ENCODE peak calls at places on chromosome 2, in six cellular contexts. H, Q, T, V, N and S are unnamed samples.

GRCh38 chr2:177326005-177326404 is 61.5 kb upstream of the NFE2L2 start:
- DNase-seq in H (no peak), Q (no peak), T (no peak), V (no peak), N (no peak), S (no peak)

GRCh38 chr2:97712693-97713295 is 582 bp upstream of the ZAP70 start:
- DNase-seq in H (no peak), Q (no peak), T (no peak), V (no peak), N (no peak), S (no peak)

GRCh38 chr2:64104944-64105343 is 39.3 kb downstream of the PELI1 start:
- DNase-seq in H (peak), Q (no peak), T (no peak), V (no peak), N (no peak), S (no peak)

GRCh38 chr2:129849559-129850160 is 129.8 kb upstream of the RAB6C start:
- DNase-seq in H (peak), Q (peak), T (peak), V (peak), N (peak), S (peak)

GRCh38 chr2:1082456-1083205 is 132.0 kb downstream of the SNTG2 start:
- DNase-seq in H (no peak), Q (no peak), T (peak), V (no peak), N (no peak), S (no peak)

GRCh38 chr2:121085801-121086200 is 199.2 kb downstream of the TFCP2L1 start:
- DNase-seq in H (peak), Q (no peak), T (no peak), V (no peak), N (no peak), S (no peak)

GRCh38 chr2:111659361-111660281 is 224.4 kb downstream of the ANAPC1 start:
- DNase-seq in H (no peak), Q (peak), T (peak), V (peak), N (peak), S (peak)

GRCh38 chr2:26721267-26722032 is 28.9 kb downstream of the KCNK3 start:
- DNase-seq in H (no peak), Q (peak), T (peak), V (no peak), N (no peak), S (no peak)

GRCh38 chr2:177180269-177181021 is 32.1 kb upstream of the HNRNPA3 start:
- DNase-seq in H (no peak), Q (no peak), T (no peak), V (no peak), N (no peak), S (no peak)

GRCh38 chr2:36889782-36890181 is 76.6 kb downstream of the STRN start:
- DNase-seq in H (no peak), Q (peak), T (no peak), V (peak), N (peak), S (peak)

GRCh38 chr2:45860136-45861106 is 208.9 kb downstream of the PRKCE start:
- DNase-seq in H (peak), Q (no peak), T (peak), V (no peak), N (no peak), S (no peak)

GRCh38 chr2:72089537-72089936 is 58.1 kb downstream of the CYP26B1 start:
- DNase-seq in H (no peak), Q (no peak), T (no peak), V (no peak), N (no peak), S (no peak)

GRCh38 chr2:42917374-42918017 is 125.1 kb upstream of the HAAO start:
- DNase-seq in H (no peak), Q (no peak), T (no peak), V (no peak), N (no peak), S (no peak)

GRCh38 chr2:234731236-234731635 is 220.6 kb upstream of the SH3BP4 start:
- DNase-seq in H (no peak), Q (no peak), T (no peak), V (no peak), N (no peak), S (no peak)

GRCh38 chr2:234733093-234733489 is 218.7 kb upstream of the SH3BP4 start:
- DNase-seq in H (no peak), Q (no peak), T (no peak), V (no peak), N (no peak), S (no peak)

GRCh38 chr2:234732404-234733092 is 219.3 kb upstream of the SH3BP4 start:
- DNase-seq in H (no peak), Q (no peak), T (no peak), V (no peak), N (no peak), S (no peak)

GRCh38 chr2:234733795-234734600 is 217.8 kb upstream of the SH3BP4 start:
- DNase-seq in H (no peak), Q (no peak), T (no peak), V (no peak), N (no peak), S (no peak)

DNA sequence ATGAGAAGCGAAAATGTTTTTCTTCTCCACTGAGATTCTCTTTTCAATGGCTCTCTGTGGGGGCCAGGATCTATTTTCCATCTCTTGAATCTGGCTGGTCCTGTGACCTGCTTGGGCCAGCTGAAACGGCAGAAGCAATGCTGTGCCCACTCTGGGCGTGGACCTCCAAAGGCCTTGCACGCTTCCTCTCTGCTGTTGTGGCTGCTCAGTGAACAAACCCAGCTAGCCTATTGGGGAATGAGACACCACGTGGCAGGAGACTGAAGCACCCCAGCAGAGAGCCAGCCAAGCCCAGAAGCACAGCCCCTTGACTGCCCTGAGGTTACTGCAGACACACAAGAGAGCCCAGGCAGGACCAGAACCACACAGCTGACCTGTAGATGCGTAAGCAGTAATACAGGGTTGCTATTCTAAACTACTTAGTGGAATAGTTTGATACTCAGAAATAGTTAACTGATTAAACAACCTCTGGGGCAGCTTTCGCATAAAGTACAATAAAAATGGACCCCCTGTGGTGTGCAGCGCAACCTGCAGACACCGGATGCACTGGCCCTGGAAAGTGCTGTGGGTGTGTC is 221.7 kb upstream of the SH3BP4 start:
- DNase-seq in H (no peak), Q (no peak), T (no peak), V (no peak), N (no peak), S (no peak)
- TF ChIP-seq REST in H (no peak), Q (no peak), T (no peak), V (no peak), N (no peak), S (no peak)

GRCh38 chr2:203730076-203730729 is 23.8 kb downstream of the CD28 start:
- DNase-seq in H (no peak), Q (no peak), T (no peak), V (no peak), N (peak), S (no peak)
- TF ChIP-seq REST in H (no peak), Q (no peak), T (no peak), V (no peak), N (no peak), S (no peak)

DNA sequence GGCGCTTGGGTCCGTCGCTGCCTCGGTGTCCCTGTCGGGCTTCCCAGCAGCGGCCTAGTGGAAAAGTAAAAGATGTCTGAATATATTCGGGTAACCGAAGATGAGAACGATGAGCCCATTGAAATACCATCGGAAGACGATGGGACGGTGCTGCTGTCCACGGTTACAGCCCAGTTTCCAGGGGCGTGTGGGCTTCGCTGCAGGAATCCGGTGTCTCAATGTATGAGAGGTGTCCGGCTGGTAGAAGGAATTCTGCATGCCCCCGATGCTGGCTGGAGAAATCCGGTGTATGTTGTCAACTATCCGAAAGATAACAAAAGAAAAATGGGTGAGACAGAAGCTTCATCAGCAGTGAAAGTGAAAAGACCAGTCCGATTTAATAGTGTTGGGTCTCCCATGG is 8.0 kb downstream of the HES6 start:
- DNase-seq in H (no peak), Q (no peak), T (no peak), V (no peak), N (no peak), S (no peak)
- TF ChIP-seq REST in H (no peak), Q (no peak), T (no peak), V (no peak), N (no peak), S (no peak)

GRCh38 chr2:9493478-9493877 is 19.1 kb downstream of the IAH1 start:
- DNase-seq in H (no peak), Q (no peak), T (no peak), V (no peak), N (no peak), S (no peak)
- TF ChIP-seq REST in H (no peak), Q (no peak), T (no peak), V (no peak), N (no peak), S (no peak)

GRCh38 chr2:210445116-210445707 is 31.3 kb downstream of the LANCL1 start:
- DNase-seq in H (peak), Q (peak), T (peak), V (peak), N (no peak), S (no peak)
- TF ChIP-seq REST in H (no peak), Q (no peak), T (no peak), V (no peak), N (no peak), S (no peak)

GRCh38 chr2:85281553-85281952 is 46.2 kb downstream of the TGOLN2 start:
- DNase-seq in H (no peak), Q (no peak), T (no peak), V (no peak), N (no peak), S (no peak)

GRCh38 chr2:85277416-85278158 is 50.2 kb downstream of the TGOLN2 start:
- DNase-seq in H (peak), Q (no peak), T (peak), V (no peak), N (no peak), S (no peak)

GRCh38 chr2:85276571-85277121 is 51.1 kb downstream of the TGOLN2 start:
- DNase-seq in H (no peak), Q (no peak), T (no peak), V (no peak), N (no peak), S (no peak)

GRCh38 chr2:85275984-85276540 is 51.7 kb downstream of the TGOLN2 start:
- DNase-seq in H (no peak), Q (no peak), T (no peak), V (no peak), N (no peak), S (no peak)

DNA sequence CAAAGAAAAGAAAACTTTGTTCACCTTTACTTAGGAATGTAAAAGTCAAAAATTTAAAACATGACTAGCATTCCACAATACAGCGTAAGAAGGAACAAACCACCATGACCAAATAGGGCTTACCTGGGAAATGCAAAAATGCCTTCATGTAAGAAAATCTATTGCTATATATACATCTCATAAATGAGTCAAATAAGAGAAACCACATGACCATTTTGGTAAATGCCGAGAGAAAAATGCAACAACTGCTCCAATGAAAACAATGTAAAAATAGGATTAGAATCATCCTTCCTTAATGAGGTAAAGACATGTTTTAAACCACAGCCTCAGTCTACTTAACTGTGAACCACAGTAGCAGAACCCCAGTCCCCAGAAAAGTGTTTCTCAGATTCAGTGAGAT is 49.4 kb downstream of the TGOLN2 start:
- DNase-seq in H (no peak), Q (no peak), T (no peak), V (no peak), N (no peak), S (no peak)
- TF ChIP-seq REST in H (no peak), Q (no peak), T (no peak), V (no peak), N (no peak), S (no peak)

GRCh38 chr2:204505946-204506345 is 39.3 kb upstream of the PARD3B start:
- DNase-seq in H (no peak), Q (no peak), T (no peak), V (no peak), N (no peak), S (no peak)
- TF ChIP-seq REST in H (no peak), Q (no peak), T (no peak), V (no peak), N (no peak), S (no peak)

GRCh38 chr2:235027558-235028214 is 75.9 kb downstream of the SH3BP4 start:
- DNase-seq in H (no peak), Q (peak), T (no peak), V (no peak), N (no peak), S (no peak)
- TF ChIP-seq REST in H (no peak), Q (no peak), T (no peak), V (no peak), N (no peak), S (no peak)

DNA sequence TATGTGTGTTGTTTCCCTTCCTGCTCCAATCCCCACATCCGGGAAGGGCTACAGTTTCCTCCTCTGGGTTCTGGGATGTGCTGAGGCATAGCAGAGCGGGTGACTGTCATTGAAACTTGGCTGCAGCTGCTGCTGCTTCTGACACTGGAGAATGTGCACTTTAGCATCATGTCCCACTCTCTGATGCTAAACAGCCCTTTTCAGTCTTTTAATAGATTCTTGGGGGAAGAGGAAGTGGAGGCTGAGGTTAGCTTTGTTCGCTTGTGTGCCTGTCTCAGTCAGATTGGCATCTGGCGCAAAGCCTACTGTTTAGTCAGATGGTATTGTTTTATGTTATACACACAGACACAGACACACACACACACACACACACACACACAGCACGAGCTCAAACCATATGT is 136.5 kb upstream of the RND3 start:
- DNase-seq in H (peak), Q (no peak), T (no peak), V (no peak), N (no peak), S (no peak)
- TF ChIP-seq REST in H (no peak), Q (no peak), T (no peak), V (no peak), N (no peak), S (no peak)